ENCODE peak calls at places on chromosomes 6 and 20, in eight cellular contexts. One of them, this sample, is unnamed.

GRCh38 chr6:98657764-98658163 is 176.6 kb upstream of the POU3F2 start:
- DNase-seq in progenitor cell of endocrine pancreas: peak; percentile 51
- DNase-seq in NCI-H2171: no peak
- DNase-seq in T-helper 1 cell: no peak
- DNase-seq in EH: peak; percentile 41
- DNase-seq in left lung: no peak
- DNase-seq in activated CD4-positive, alpha-beta T cell treated with anti-CD3 and anti-CD28 coated beads, Interleukin-2, amount 50 U/mL, for 48 hours: peak; percentile 7
- DNase-seq in NB4: peak; percentile 79
- DNase-seq in this sample: no peak

GRCh38 chr6:119308048-119308570 is 41.5 kb downstream of the MAN1A1 start:
- DNase-seq in left lung: no peak
- DNase-seq in activated CD4-positive, alpha-beta T cell treated with anti-CD3 and anti-CD28 coated beads, Interleukin-2, amount 50 U/mL, for 48 hours: no peak
- DNase-seq in T-helper 1 cell: peak; percentile 29
- DNase-seq in EH: peak; percentile 51
- DNase-seq in NB4: peak; percentile 13
- DNase-seq in NCI-H2171: no peak
- DNase-seq in progenitor cell of endocrine pancreas: no peak
- DNase-seq in this sample: no peak

GRCh38 chr6:158476389-158476788 is 83.5 kb upstream of the TMEM181 start:
- DNase-seq in progenitor cell of endocrine pancreas: no peak
- DNase-seq in left lung: no peak
- DNase-seq in activated CD4-positive, alpha-beta T cell treated with anti-CD3 and anti-CD28 coated beads, Interleukin-2, amount 50 U/mL, for 48 hours: no peak
- DNase-seq in NCI-H2171: no peak
- DNase-seq in T-helper 1 cell: no peak
- DNase-seq in NB4: no peak
- DNase-seq in EH: no peak
- DNase-seq in this sample: no peak

GRCh38 chr20:24972341-24972740 is 20.2 kb downstream of the APMAP start:
- DNase-seq in progenitor cell of endocrine pancreas: no peak
- DNase-seq in NB4: no peak
- DNase-seq in T-helper 1 cell: no peak
- DNase-seq in NCI-H2171: no peak
- DNase-seq in activated CD4-positive, alpha-beta T cell treated with anti-CD3 and anti-CD28 coated beads, Interleukin-2, amount 50 U/mL, for 48 hours: no peak
- DNase-seq in EH: no peak
- DNase-seq in left lung: no peak
- DNase-seq in this sample: peak; percentile 5

GRCh38 chr20:59866338-59866737 is 67.1 kb downstream of the SYCP2 start:
- DNase-seq in NCI-H2171: no peak
- DNase-seq in progenitor cell of endocrine pancreas: no peak
- DNase-seq in T-helper 1 cell: no peak
- DNase-seq in activated CD4-positive, alpha-beta T cell treated with anti-CD3 and anti-CD28 coated beads, Interleukin-2, amount 50 U/mL, for 48 hours: no peak
- DNase-seq in left lung: no peak
- DNase-seq in EH: peak; percentile 16
- DNase-seq in NB4: no peak
- DNase-seq in this sample: no peak

GRCh38 chr6:166959906-166960608 is 3.7 kb upstream of the RNASET2 start:
- DNase-seq in EH: no peak
- DNase-seq in progenitor cell of endocrine pancreas: no peak
- DNase-seq in T-helper 1 cell: no peak
- DNase-seq in NCI-H2171: no peak
- DNase-seq in left lung: no peak
- DNase-seq in NB4: no peak
- DNase-seq in activated CD4-positive, alpha-beta T cell treated with anti-CD3 and anti-CD28 coated beads, Interleukin-2, amount 50 U/mL, for 48 hours: no peak
- DNase-seq in this sample: no peak

GRCh38 chr6:56525976-56526375 is 116.7 kb downstream of the DST start:
- DNase-seq in T-helper 1 cell: no peak
- DNase-seq in activated CD4-positive, alpha-beta T cell treated with anti-CD3 and anti-CD28 coated beads, Interleukin-2, amount 50 U/mL, for 48 hours: no peak
- DNase-seq in left lung: no peak
- DNase-seq in progenitor cell of endocrine pancreas: no peak
- DNase-seq in NCI-H2171: no peak
- DNase-seq in NB4: no peak
- DNase-seq in EH: no peak
- DNase-seq in this sample: no peak

GRCh38 chr6:161417712-161418457 is 144.0 kb upstream of the AGPAT4 start:
- DNase-seq in NB4: no peak
- DNase-seq in progenitor cell of endocrine pancreas: no peak
- DNase-seq in activated CD4-positive, alpha-beta T cell treated with anti-CD3 and anti-CD28 coated beads, Interleukin-2, amount 50 U/mL, for 48 hours: no peak
- DNase-seq in left lung: no peak
- DNase-seq in NCI-H2171: peak; percentile 57
- DNase-seq in EH: peak; percentile 68
- DNase-seq in T-helper 1 cell: no peak
- DNase-seq in this sample: no peak

GRCh38 chr20:12827796-12828406 is 180.9 kb upstream of the SPTLC3 start:
- DNase-seq in NCI-H2171: peak; percentile 46
- DNase-seq in EH: no peak
- DNase-seq in T-helper 1 cell: no peak
- DNase-seq in NB4: no peak
- DNase-seq in progenitor cell of endocrine pancreas: no peak
- DNase-seq in activated CD4-positive, alpha-beta T cell treated with anti-CD3 and anti-CD28 coated beads, Interleukin-2, amount 50 U/mL, for 48 hours: no peak
- DNase-seq in left lung: no peak
- DNase-seq in this sample: no peak

GRCh38 chr6:83711958-83712357 is 3.1 kb upstream of the SNAP91 start:
- DNase-seq in T-helper 1 cell: no peak
- DNase-seq in progenitor cell of endocrine pancreas: no peak
- DNase-seq in EH: no peak
- DNase-seq in NCI-H2171: no peak
- DNase-seq in NB4: peak; percentile 4
- DNase-seq in left lung: no peak
- DNase-seq in activated CD4-positive, alpha-beta T cell treated with anti-CD3 and anti-CD28 coated beads, Interleukin-2, amount 50 U/mL, for 48 hours: no peak
- DNase-seq in this sample: no peak

GRCh38 chr6:157358287-157358686 is 22.7 kb upstream of the ZDHHC14 start:
- DNase-seq in T-helper 1 cell: no peak
- DNase-seq in NB4: peak; percentile 72
- DNase-seq in EH: no peak
- DNase-seq in activated CD4-positive, alpha-beta T cell treated with anti-CD3 and anti-CD28 coated beads, Interleukin-2, amount 50 U/mL, for 48 hours: no peak
- DNase-seq in NCI-H2171: no peak
- DNase-seq in progenitor cell of endocrine pancreas: no peak
- DNase-seq in left lung: no peak
- DNase-seq in this sample: no peak

GRCh38 chr6:12477616-12478015 is 187.5 kb downstream of the EDN1 start:
- DNase-seq in activated CD4-positive, alpha-beta T cell treated with anti-CD3 and anti-CD28 coated beads, Interleukin-2, amount 50 U/mL, for 48 hours: no peak
- DNase-seq in EH: no peak
- DNase-seq in progenitor cell of endocrine pancreas: no peak
- DNase-seq in NB4: no peak
- DNase-seq in left lung: no peak
- DNase-seq in T-helper 1 cell: no peak
- DNase-seq in NCI-H2171: no peak
- DNase-seq in this sample: no peak

GRCh38 chr6:95228636-95229035 is 348.7 kb upstream of the MANEA start:
- DNase-seq in progenitor cell of endocrine pancreas: no peak
- DNase-seq in NB4: no peak
- DNase-seq in T-helper 1 cell: no peak
- DNase-seq in left lung: no peak
- DNase-seq in NCI-H2171: no peak
- DNase-seq in activated CD4-positive, alpha-beta T cell treated with anti-CD3 and anti-CD28 coated beads, Interleukin-2, amount 50 U/mL, for 48 hours: no peak
- DNase-seq in EH: no peak
- DNase-seq in this sample: no peak

GRCh38 chr6:7505196-7505699 is 36.2 kb upstream of the DSP start:
- DNase-seq in EH: peak; percentile 75
- DNase-seq in activated CD4-positive, alpha-beta T cell treated with anti-CD3 and anti-CD28 coated beads, Interleukin-2, amount 50 U/mL, for 48 hours: peak; percentile 2
- DNase-seq in left lung: peak; percentile 70
- DNase-seq in T-helper 1 cell: no peak
- DNase-seq in NB4: peak; percentile 7
- DNase-seq in progenitor cell of endocrine pancreas: no peak
- DNase-seq in NCI-H2171: peak; percentile 83
- DNase-seq in this sample: peak; percentile 51

GRCh38 chr6:139119553-139119952 is 15.3 kb upstream of the HECA start:
- DNase-seq in T-helper 1 cell: no peak
- DNase-seq in NB4: no peak
- DNase-seq in EH: peak; percentile 7
- DNase-seq in NCI-H2171: no peak
- DNase-seq in activated CD4-positive, alpha-beta T cell treated with anti-CD3 and anti-CD28 coated beads, Interleukin-2, amount 50 U/mL, for 48 hours: no peak
- DNase-seq in progenitor cell of endocrine pancreas: no peak
- DNase-seq in left lung: no peak
- DNase-seq in this sample: no peak

GRCh38 chr6:133778414-133778813 is 110.5 kb upstream of the TCF21 start:
- DNase-seq in left lung: no peak
- DNase-seq in progenitor cell of endocrine pancreas: no peak
- DNase-seq in T-helper 1 cell: no peak
- DNase-seq in activated CD4-positive, alpha-beta T cell treated with anti-CD3 and anti-CD28 coated beads, Interleukin-2, amount 50 U/mL, for 48 hours: no peak
- DNase-seq in NB4: no peak
- DNase-seq in NCI-H2171: no peak
- DNase-seq in EH: peak; percentile 78
- DNase-seq in this sample: no peak

GRCh38 chr6:21873562-21873961 is 280.0 kb downstream of the SOX4 start:
- DNase-seq in activated CD4-positive, alpha-beta T cell treated with anti-CD3 and anti-CD28 coated beads, Interleukin-2, amount 50 U/mL, for 48 hours: no peak
- DNase-seq in progenitor cell of endocrine pancreas: no peak
- DNase-seq in NB4: no peak
- DNase-seq in NCI-H2171: no peak
- DNase-seq in EH: peak; percentile 97
- DNase-seq in left lung: no peak
- DNase-seq in T-helper 1 cell: no peak
- DNase-seq in this sample: no peak

GRCh38 chr6:42029881-42030280 is 20.4 kb upstream of the TAF8 start:
- DNase-seq in activated CD4-positive, alpha-beta T cell treated with anti-CD3 and anti-CD28 coated beads, Interleukin-2, amount 50 U/mL, for 48 hours: no peak
- DNase-seq in NB4: no peak
- DNase-seq in left lung: no peak
- DNase-seq in EH: no peak
- DNase-seq in progenitor cell of endocrine pancreas: no peak
- DNase-seq in NCI-H2171: no peak
- DNase-seq in T-helper 1 cell: no peak
- DNase-seq in this sample: no peak

GRCh38 chr6:26420607-26421235 is 18.6 kb downstream of the BTN3A1 start:
- DNase-seq in left lung: no peak
- DNase-seq in activated CD4-positive, alpha-beta T cell treated with anti-CD3 and anti-CD28 coated beads, Interleukin-2, amount 50 U/mL, for 48 hours: no peak
- DNase-seq in NB4: peak; percentile 54
- DNase-seq in T-helper 1 cell: no peak
- DNase-seq in EH: peak; percentile 51
- DNase-seq in NCI-H2171: no peak
- DNase-seq in progenitor cell of endocrine pancreas: no peak
- DNase-seq in this sample: no peak

GRCh38 chr6:109507490-109508072 is 24.6 kb upstream of the ZBTB24 start:
- DNase-seq in progenitor cell of endocrine pancreas: no peak
- DNase-seq in activated CD4-positive, alpha-beta T cell treated with anti-CD3 and anti-CD28 coated beads, Interleukin-2, amount 50 U/mL, for 48 hours: no peak
- DNase-seq in NB4: no peak
- DNase-seq in EH: no peak
- DNase-seq in left lung: no peak
- DNase-seq in NCI-H2171: no peak
- DNase-seq in T-helper 1 cell: no peak
- DNase-seq in this sample: no peak

GRCh38 chr20:47295921-47296426 is 60.5 kb downstream of the ZMYND8 start:
- DNase-seq in left lung: no peak
- DNase-seq in T-helper 1 cell: no peak
- DNase-seq in NB4: no peak
- DNase-seq in EH: no peak
- DNase-seq in progenitor cell of endocrine pancreas: no peak
- DNase-seq in NCI-H2171: no peak
- DNase-seq in activated CD4-positive, alpha-beta T cell treated with anti-CD3 and anti-CD28 coated beads, Interleukin-2, amount 50 U/mL, for 48 hours: no peak
- DNase-seq in this sample: no peak

GRCh38 chr20:34143951-34144350 is 31.9 kb upstream of the EIF2S2 start:
- DNase-seq in activated CD4-positive, alpha-beta T cell treated with anti-CD3 and anti-CD28 coated beads, Interleukin-2, amount 50 U/mL, for 48 hours: no peak
- DNase-seq in NB4: no peak
- DNase-seq in NCI-H2171: no peak
- DNase-seq in progenitor cell of endocrine pancreas: no peak
- DNase-seq in T-helper 1 cell: no peak
- DNase-seq in left lung: no peak
- DNase-seq in EH: peak; percentile 34
- DNase-seq in this sample: no peak

GRCh38 chr6:134049586-134049985 is 2.8 kb downstream of the SLC2A12 start:
- DNase-seq in progenitor cell of endocrine pancreas: no peak
- DNase-seq in T-helper 1 cell: no peak
- DNase-seq in NB4: no peak
- DNase-seq in EH: no peak
- DNase-seq in left lung: no peak
- DNase-seq in NCI-H2171: no peak
- DNase-seq in activated CD4-positive, alpha-beta T cell treated with anti-CD3 and anti-CD28 coated beads, Interleukin-2, amount 50 U/mL, for 48 hours: no peak
- DNase-seq in this sample: no peak

GRCh38 chr6:46583081-46583480 is 69.5 kb downstream of the CYP39A1 start:
- DNase-seq in NB4: no peak
- DNase-seq in T-helper 1 cell: no peak
- DNase-seq in left lung: no peak
- DNase-seq in EH: no peak
- DNase-seq in progenitor cell of endocrine pancreas: no peak
- DNase-seq in NCI-H2171: no peak
- DNase-seq in activated CD4-positive, alpha-beta T cell treated with anti-CD3 and anti-CD28 coated beads, Interleukin-2, amount 50 U/mL, for 48 hours: no peak
- DNase-seq in this sample: no peak

GRCh38 chr20:48635791-48636267 is 192.0 kb downstream of the PREX1 start:
- DNase-seq in activated CD4-positive, alpha-beta T cell treated with anti-CD3 and anti-CD28 coated beads, Interleukin-2, amount 50 U/mL, for 48 hours: peak; percentile 79
- DNase-seq in progenitor cell of endocrine pancreas: peak; percentile 62
- DNase-seq in NCI-H2171: peak; percentile 40
- DNase-seq in left lung: peak; percentile 88
- DNase-seq in T-helper 1 cell: peak; percentile 62
- DNase-seq in EH: peak; percentile 52
- DNase-seq in NB4: peak; percentile 76
- DNase-seq in this sample: no peak

GRCh38 chr6:147958683-147959082 is 384.0 kb upstream of the SASH1 start:
- DNase-seq in NB4: no peak
- DNase-seq in activated CD4-positive, alpha-beta T cell treated with anti-CD3 and anti-CD28 coated beads, Interleukin-2, amount 50 U/mL, for 48 hours: no peak
- DNase-seq in NCI-H2171: no peak
- DNase-seq in progenitor cell of endocrine pancreas: no peak
- DNase-seq in left lung: no peak
- DNase-seq in T-helper 1 cell: no peak
- DNase-seq in EH: no peak
- DNase-seq in this sample: no peak

GRCh38 chr6:166101819-166102419 is 65.7 kb downstream of the TBXT start:
- DNase-seq in left lung: no peak
- DNase-seq in progenitor cell of endocrine pancreas: no peak
- DNase-seq in T-helper 1 cell: no peak
- DNase-seq in NCI-H2171: no peak
- DNase-seq in EH: no peak
- DNase-seq in NB4: no peak
- DNase-seq in activated CD4-positive, alpha-beta T cell treated with anti-CD3 and anti-CD28 coated beads, Interleukin-2, amount 50 U/mL, for 48 hours: no peak
- DNase-seq in this sample: no peak

GRCh38 chr6:52538921-52539354 is 37.9 kb downstream of the TRAM2 start:
- DNase-seq in NB4: no peak
- DNase-seq in progenitor cell of endocrine pancreas: no peak
- DNase-seq in left lung: no peak
- DNase-seq in NCI-H2171: no peak
- DNase-seq in activated CD4-positive, alpha-beta T cell treated with anti-CD3 and anti-CD28 coated beads, Interleukin-2, amount 50 U/mL, for 48 hours: no peak
- DNase-seq in EH: peak; percentile 95
- DNase-seq in T-helper 1 cell: no peak
- DNase-seq in this sample: no peak

GRCh38 chr6:151647871-151648639 is 154.2 kb downstream of the CCDC170 start:
- DNase-seq in progenitor cell of endocrine pancreas: no peak
- DNase-seq in NB4: peak; percentile 37
- DNase-seq in EH: peak; percentile 16
- DNase-seq in T-helper 1 cell: no peak
- DNase-seq in left lung: no peak
- DNase-seq in activated CD4-positive, alpha-beta T cell treated with anti-CD3 and anti-CD28 coated beads, Interleukin-2, amount 50 U/mL, for 48 hours: peak; percentile 25
- DNase-seq in NCI-H2171: no peak
- DNase-seq in this sample: no peak

GRCh38 chr6:40587240-40588069 is at the start of gene LRFN2:
- DNase-seq in NCI-H2171: peak; percentile 80
- DNase-seq in NB4: peak; percentile 58
- DNase-seq in left lung: peak; percentile 89
- DNase-seq in T-helper 1 cell: peak; percentile 62
- DNase-seq in activated CD4-positive, alpha-beta T cell treated with anti-CD3 and anti-CD28 coated beads, Interleukin-2, amount 50 U/mL, for 48 hours: peak; percentile 71
- DNase-seq in progenitor cell of endocrine pancreas: peak; percentile 84
- DNase-seq in EH: peak; percentile 67
- DNase-seq in this sample: no peak

GRCh38 chr6:37555040-37555781 is 55.5 kb upstream of the CCDC167 start:
- DNase-seq in progenitor cell of endocrine pancreas: no peak
- DNase-seq in NB4: no peak
- DNase-seq in T-helper 1 cell: no peak
- DNase-seq in activated CD4-positive, alpha-beta T cell treated with anti-CD3 and anti-CD28 coated beads, Interleukin-2, amount 50 U/mL, for 48 hours: no peak
- DNase-seq in EH: peak; percentile 42
- DNase-seq in NCI-H2171: no peak
- DNase-seq in left lung: no peak
- DNase-seq in this sample: no peak

GRCh38 chr20:4949833-4950178 is 51.5 kb downstream of the SLC23A2 start:
- DNase-seq in T-helper 1 cell: peak; percentile 44
- DNase-seq in NCI-H2171: peak; percentile 2
- DNase-seq in activated CD4-positive, alpha-beta T cell treated with anti-CD3 and anti-CD28 coated beads, Interleukin-2, amount 50 U/mL, for 48 hours: peak; percentile 19
- DNase-seq in EH: peak; percentile 49
- DNase-seq in progenitor cell of endocrine pancreas: no peak
- DNase-seq in left lung: no peak
- DNase-seq in NB4: peak; percentile 58
- DNase-seq in this sample: no peak

GRCh38 chr6:89612121-89612520 is 26.4 kb downstream of the LYRM2 start:
- DNase-seq in progenitor cell of endocrine pancreas: no peak
- DNase-seq in EH: no peak
- DNase-seq in NB4: no peak
- DNase-seq in left lung: no peak
- DNase-seq in T-helper 1 cell: no peak
- DNase-seq in NCI-H2171: no peak
- DNase-seq in activated CD4-positive, alpha-beta T cell treated with anti-CD3 and anti-CD28 coated beads, Interleukin-2, amount 50 U/mL, for 48 hours: no peak
- DNase-seq in this sample: no peak

GRCh38 chr6:51968265-51968664 is 119.1 kb downstream of the PKHD1 start:
- DNase-seq in T-helper 1 cell: no peak
- DNase-seq in NB4: no peak
- DNase-seq in NCI-H2171: no peak
- DNase-seq in progenitor cell of endocrine pancreas: no peak
- DNase-seq in activated CD4-positive, alpha-beta T cell treated with anti-CD3 and anti-CD28 coated beads, Interleukin-2, amount 50 U/mL, for 48 hours: no peak
- DNase-seq in left lung: no peak
- DNase-seq in EH: no peak
- DNase-seq in this sample: no peak